ENCODE peak calls at places on chromosome 12, in six cellular contexts. M, N, J, K, Q and A are unnamed samples.

GRCh38 chr12:3160081-3160480 is 82.9 kb downstream of the TSPAN9 start:
- DNase-seq in M (no peak), N (no peak), J (no peak), K (no peak), Q (no peak), A (no peak)

GRCh38 chr12:96720363-96720705 is 186.7 kb upstream of the NEDD1 start:
- DNase-seq in M (peak; percentile 46), N (peak; percentile 8), J (no peak), K (no peak), Q (no peak), A (no peak)

GRCh38 chr12:101901782-101902181 is 24.4 kb downstream of the DRAM1 start:
- DNase-seq in M (no peak), N (no peak), J (no peak), K (no peak), Q (no peak), A (no peak)

GRCh38 chr12:99522456-99522855 is 125.1 kb upstream of the GARIN6 start:
- DNase-seq in M (no peak), N (no peak), J (no peak), K (no peak), Q (no peak), A (no peak)

GRCh38 chr12:98470469-98471082 is 44.8 kb upstream of the TMPO start:
- DNase-seq in M (peak; percentile 40), N (no peak), J (no peak), K (no peak), Q (no peak), A (no peak)

GRCh38 chr12:18313316-18313715 is 52.0 kb downstream of the PIK3C2G start:
- DNase-seq in M (no peak), N (no peak), J (no peak), K (no peak), Q (no peak), A (no peak)

GRCh38 chr12:1474059-1474537 is 120.3 kb downstream of the FBXL14 start:
- DNase-seq in M (peak; percentile 97), N (no peak), J (no peak), K (no peak), Q (peak; percentile 90), A (no peak)

GRCh38 chr12:48105321-48105866 is 485 bp downstream of the SENP1 start:
- DNase-seq in M (peak; percentile 62), N (no peak), J (no peak), K (no peak), Q (no peak), A (peak; percentile 53)

GRCh38 chr12:113819495-113819894 is 146.6 kb downstream of the RBM19 start:
- DNase-seq in M (no peak), N (no peak), J (no peak), K (no peak), Q (no peak), A (no peak)

GRCh38 chr12:112199136-112199535 is 73.8 kb downstream of the TRAFD1 start:
- DNase-seq in M (no peak), N (no peak), J (no peak), K (no peak), Q (no peak), A (no peak)

GRCh38 chr12:13004368-13004767 is 4.3 kb upstream of the HEBP1 start:
- DNase-seq in M (no peak), N (no peak), J (no peak), K (no peak), Q (no peak), A (no peak)

GRCh38 chr12:104482113-104482512 is 25.4 kb downstream of the CHST11 start:
- DNase-seq in M (no peak), N (no peak), J (no peak), K (no peak), Q (no peak), A (no peak)

GRCh38 chr12:95836630-95837239 is 22.0 kb upstream of the SNRPF start:
- DNase-seq in M (peak; percentile 66), N (no peak), J (no peak), K (no peak), Q (no peak), A (no peak)

GRCh38 chr12:89016970-89017778 is 335.1 kb downstream of the DUSP6 start:
- DNase-seq in M (peak; percentile 83), N (no peak), J (peak; percentile 47), K (no peak), Q (no peak), A (no peak)

GRCh38 chr12:116759783-116760581 is 21.9 kb downstream of the RNFT2 start:
- DNase-seq in M (no peak), N (peak; percentile 20), J (no peak), K (no peak), Q (no peak), A (no peak)

GRCh38 chr12:57852620-57853509 is 6.3 kb upstream of the CTDSP2 start:
- DNase-seq in M (no peak), N (peak; percentile 19), J (peak; percentile 82), K (peak; percentile 60), Q (no peak), A (no peak)

GRCh38 chr12:89384050-89384749 is 31.9 kb upstream of the DUSP6 start:
- DNase-seq in M (peak; percentile 91), N (peak; percentile 68), J (peak; percentile 63), K (peak; percentile 53), Q (no peak), A (no peak)

GRCh38 chr12:69101505-69101904 is 137.9 kb upstream of the CPSF6 start:
- DNase-seq in M (no peak), N (no peak), J (no peak), K (no peak), Q (no peak), A (no peak)

GRCh38 chr12:131134523-131135310 is 181.0 kb downstream of the ADGRD1 start:
- DNase-seq in M (no peak), N (no peak), J (no peak), K (no peak), Q (no peak), A (no peak)

GRCh38 chr12:119177056-119177325 is 1.7 kb upstream of the HSPB8 start:
- DNase-seq in M (no peak), N (no peak), J (no peak), K (no peak), Q (no peak), A (no peak)

GRCh38 chr12:75550401-75550851 is 39.0 kb upstream of the KRR1 start:
- DNase-seq in M (peak; percentile 6), N (no peak), J (peak; percentile 18), K (no peak), Q (no peak), A (no peak)

DNA sequence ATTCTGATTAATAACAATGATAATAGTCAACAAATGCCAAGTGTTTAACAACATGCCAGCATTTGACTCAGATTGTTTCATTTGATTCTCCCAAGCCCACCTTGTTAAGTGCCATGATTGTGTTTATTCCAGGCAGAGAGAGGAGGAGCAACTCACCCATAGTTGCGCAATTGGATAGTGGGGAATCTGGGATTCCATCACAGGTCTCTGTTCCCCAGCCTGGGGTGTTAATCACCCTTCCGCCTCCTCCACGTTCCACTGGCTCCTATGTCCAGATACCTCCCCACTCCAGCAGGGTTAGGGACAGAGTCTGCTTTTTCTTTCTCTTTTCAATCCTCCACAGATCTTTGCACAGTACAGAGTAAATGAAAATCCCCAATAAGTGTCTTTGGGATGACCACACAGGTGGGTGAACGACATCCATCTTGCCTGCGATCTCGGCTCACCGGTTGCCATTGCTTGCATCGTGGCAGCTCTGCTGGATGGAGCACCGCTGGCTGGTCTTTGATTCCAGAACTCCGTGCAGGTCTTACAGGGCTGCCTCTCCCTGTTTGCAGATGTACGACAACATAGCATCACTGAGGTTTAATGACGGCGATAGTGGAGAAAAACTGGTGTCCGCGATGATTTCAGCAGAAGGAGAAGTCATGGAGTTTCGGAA is 78.8 kb downstream of the DNAH10 start:
- DNase-seq in M (no peak), N (no peak), J (no peak), K (no peak), Q (no peak), A (no peak)
- H3K9me3 ChIP-seq in M (no peaks in the 10 kb centered on the region), N (no peaks in the 10 kb centered on the region), J (no peaks in the 10 kb centered on the region), K (no peaks in the 10 kb centered on the region), Q (no peaks in the 10 kb centered on the region), A (no peaks in the 10 kb centered on the region)

GRCh38 chr12:31846405-31846804 is 112.8 kb upstream of the RESF1 start:
- DNase-seq in M (no peak), N (no peak), J (no peak), K (no peak), Q (no peak), A (no peak)

GRCh38 chr12:31853977-31854376 is 105.2 kb upstream of the RESF1 start:
- DNase-seq in M (no peak), N (no peak), J (no peak), K (no peak), Q (no peak), A (no peak)

GRCh38 chr12:31849090-31849687 is 110.0 kb upstream of the RESF1 start:
- DNase-seq in M (no peak), N (no peak), J (no peak), K (no peak), Q (no peak), A (no peak)

GRCh38 chr12:31853520-31853919 is 105.7 kb upstream of the RESF1 start:
- DNase-seq in M (no peak), N (no peak), J (no peak), K (no peak), Q (no peak), A (no peak)

DNA sequence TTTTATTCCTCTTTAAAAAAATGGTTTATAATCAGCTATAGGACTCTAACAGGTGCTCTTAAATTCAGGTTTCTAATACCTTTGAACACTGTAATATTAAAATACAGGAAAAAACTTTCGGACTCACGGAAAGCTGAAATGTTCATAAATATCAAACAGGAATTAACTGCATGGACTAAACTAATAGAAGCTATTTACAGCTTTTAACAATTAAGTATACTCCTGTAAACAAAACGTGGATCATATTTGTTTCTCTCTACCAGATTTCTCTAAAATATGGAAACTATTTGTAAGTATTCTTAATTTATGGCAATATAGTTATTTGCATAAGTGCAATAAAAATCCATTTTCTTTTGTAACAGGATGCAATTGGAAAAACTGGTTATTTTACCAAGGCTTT is 108.9 kb upstream of the RESF1 start:
- DNase-seq in M (no peak), N (no peak), J (no peak), K (no peak), Q (no peak), A (no peak)
- H3K9me3 ChIP-seq in M (peaks cover 6% of the 10 kb centered on the region), N (peaks cover 13% of the 10 kb centered on the region), J (peaks cover 3% of the 10 kb centered on the region), K (peaks cover 46% of the 10 kb centered on the region), Q (peaks cover 6% of the 10 kb centered on the region), A (no peaks in the 10 kb centered on the region)

GRCh38 chr12:132924356-132924755 is 31.8 kb downstream of the ZNF605 start:
- DNase-seq in M (no peak), N (no peak), J (no peak), K (no peak), Q (no peak), A (no peak)
- H3K9me3 ChIP-seq in M (peaks cover 38% of the 10 kb centered on the region), N (peaks cover 99% of the 10 kb centered on the region), J (peaks cover 76% of the 10 kb centered on the region), K (peaks cover 100% of the 10 kb centered on the region), Q (peaks cover 54% of the 10 kb centered on the region), A (peaks cover 59% of the 10 kb centered on the region)

DNA sequence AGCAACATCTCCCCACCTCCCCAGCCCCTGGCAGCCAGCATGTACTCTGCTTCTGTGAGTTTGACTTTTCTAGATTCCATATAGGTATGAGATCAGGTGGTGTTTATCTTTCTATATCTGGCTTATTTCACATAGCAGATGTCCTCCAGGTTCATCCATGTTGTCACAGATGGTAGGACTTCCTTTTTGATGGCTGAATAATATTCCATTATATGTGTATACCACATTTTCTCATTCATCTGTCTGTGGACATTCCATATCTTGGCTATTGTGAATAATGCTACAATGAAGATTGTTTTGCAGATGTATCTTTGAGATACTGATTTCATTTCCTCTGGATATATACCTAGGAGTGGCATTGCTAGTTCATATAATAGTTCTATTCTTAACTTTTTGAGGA is 18.4 kb downstream of the ALKBH2 start:
- DNase-seq in M (no peak), N (no peak), J (no peak), K (no peak), Q (no peak), A (no peak)
- H3K9me3 ChIP-seq in M (no peaks in the 10 kb centered on the region), N (no peaks in the 10 kb centered on the region), J (no peaks in the 10 kb centered on the region), K (peaks cover 8% of the 10 kb centered on the region), Q (no peaks in the 10 kb centered on the region), A (no peaks in the 10 kb centered on the region)